ENCODE peak calls at places on chromosomes 11 and 22, in five cellular contexts. One of them, this sample, is unnamed.
A peak's percentile ranks its signal among the peaks of the same experiment; 100 is the strongest.

GRCh38 chr22:30295576-30295975 is 6.3 kb upstream of the CASTOR1 start:
- DNase-seq in neural crest cell: no peak
- DNase-seq in EL: no peak
- DNase-seq in iris pigment epithelial cell: no peak
- DNase-seq in memory B cell: no peak
- DNase-seq in this sample: no peak

GRCh38 chr11:119380160-119380815 is 1.2 kb downstream of the USP2 start:
- DNase-seq in iris pigment epithelial cell: no peak
- DNase-seq in neural crest cell: no peak
- DNase-seq in memory B cell: no peak
- DNase-seq in EL: no peak
- DNase-seq in this sample: no peak

GRCh38 chr11:11003226-11003625 is 145.4 kb upstream of the ZBED5 start:
- DNase-seq in memory B cell: no peak
- DNase-seq in iris pigment epithelial cell: no peak
- DNase-seq in EL: no peak
- DNase-seq in neural crest cell: no peak
- DNase-seq in this sample: no peak

GRCh38 chr22:43635101-43635500 is 177.0 kb downstream of the EFCAB6 start:
- DNase-seq in memory B cell: no peak
- DNase-seq in EL: no peak
- DNase-seq in neural crest cell: no peak
- DNase-seq in iris pigment epithelial cell: no peak
- DNase-seq in this sample: no peak

GRCh38 chr22:36653316-36653715 is 50.2 kb downstream of the CACNG2 start:
- DNase-seq in EL: no peak
- DNase-seq in memory B cell: no peak
- DNase-seq in iris pigment epithelial cell: no peak
- DNase-seq in neural crest cell: no peak
- DNase-seq in this sample: no peak

GRCh38 chr11:59708537-59708936 is 5.1 kb downstream of the OR10V1 start:
- DNase-seq in memory B cell: no peak
- DNase-seq in iris pigment epithelial cell: peak; percentile 22
- DNase-seq in neural crest cell: no peak
- DNase-seq in EL: peak; percentile 61
- DNase-seq in this sample: no peak

GRCh38 chr22:28808716-28809355 is 8.5 kb upstream of the XBP1 start:
- DNase-seq in iris pigment epithelial cell: no peak
- DNase-seq in memory B cell: no peak
- DNase-seq in neural crest cell: no peak
- DNase-seq in EL: no peak
- DNase-seq in this sample: no peak

GRCh38 chr11:112619106-112619505 is 342.1 kb upstream of the NCAM1 start:
- DNase-seq in neural crest cell: no peak
- DNase-seq in iris pigment epithelial cell: no peak
- DNase-seq in EL: no peak
- DNase-seq in memory B cell: no peak
- DNase-seq in this sample: no peak

GRCh38 chr22:29011200-29011867 is 50.3 kb downstream of the C22orf31 start:
- DNase-seq in EL: no peak
- DNase-seq in neural crest cell: no peak
- DNase-seq in iris pigment epithelial cell: no peak
- DNase-seq in memory B cell: no peak
- DNase-seq in this sample: no peak

GRCh38 chr11:130601141-130601540 is 152.7 kb downstream of the ADAMTS15 start:
- DNase-seq in EL: peak; percentile 81
- DNase-seq in memory B cell: no peak
- DNase-seq in iris pigment epithelial cell: peak; percentile 57
- DNase-seq in neural crest cell: no peak
- DNase-seq in this sample: peak; percentile 8

GRCh38 chr11:117189191-117189940 is 9.8 kb upstream of the TAGLN start:
- DNase-seq in neural crest cell: no peak
- DNase-seq in EL: no peak
- DNase-seq in iris pigment epithelial cell: no peak
- DNase-seq in memory B cell: peak; percentile 62
- DNase-seq in this sample: no peak

GRCh38 chr11:132231656-132232173 is 861.3 kb downstream of the NTM start:
- DNase-seq in iris pigment epithelial cell: no peak
- DNase-seq in neural crest cell: no peak
- DNase-seq in EL: no peak
- DNase-seq in memory B cell: no peak
- DNase-seq in this sample: no peak

GRCh38 chr11:1049431-1049891 is 12.9 kb upstream of the MUC6 start:
- DNase-seq in memory B cell: no peak
- DNase-seq in neural crest cell: no peak
- DNase-seq in iris pigment epithelial cell: no peak
- DNase-seq in EL: no peak
- DNase-seq in this sample: no peak

GRCh38 chr11:111000400-111001090 is 245.0 kb upstream of the POU2AF2 start:
- DNase-seq in memory B cell: no peak
- DNase-seq in EL: no peak
- DNase-seq in iris pigment epithelial cell: peak; percentile 15
- DNase-seq in neural crest cell: no peak
- DNase-seq in this sample: no peak

GRCh38 chr11:64661146-64661545 is 61.9 kb downstream of the NRXN2 start:
- DNase-seq in neural crest cell: no peak
- DNase-seq in EL: peak; percentile 86
- DNase-seq in iris pigment epithelial cell: peak; percentile 9
- DNase-seq in memory B cell: no peak
- DNase-seq in this sample: no peak

GRCh38 chr22:24094966-24095365 is 83.9 kb downstream of the CABIN1 start:
- DNase-seq in memory B cell: no peak
- DNase-seq in neural crest cell: no peak
- DNase-seq in iris pigment epithelial cell: no peak
- DNase-seq in EL: no peak
- DNase-seq in this sample: no peak

GRCh38 chr11:41245704-41246398 is 213.6 kb downstream of the LRRC4C start:
- DNase-seq in memory B cell: no peak
- DNase-seq in neural crest cell: no peak
- DNase-seq in iris pigment epithelial cell: no peak
- DNase-seq in EL: no peak
- DNase-seq in this sample: no peak